ENCODE peak calls at places on chromosomes 13 and 19, in eight cellular contexts. Q, A, B, D, T, W, Z and N are unnamed samples.

GRCh38 chr13:46926856-46927625 is 30.2 kb upstream of the HTR2A start:
- DNase-seq in Q (no peak), A (no peak), B (peak), D (no peak), T (no peak), W (no peak), Z (no peak), N (no peak)

GRCh38 chr13:95087746-95088305 is 213.4 kb downstream of the ABCC4 start:
- DNase-seq in Q (no peak), A (no peak), B (peak), D (no peak), T (no peak), W (no peak), Z (no peak), N (no peak)

GRCh38 chr13:47188802-47189201 is 291.9 kb upstream of the HTR2A start:
- DNase-seq in Q (no peak), A (no peak), B (peak), D (no peak), T (no peak), W (no peak), Z (no peak), N (no peak)

GRCh38 chr19:13022859-13023636 is 27.8 kb downstream of the NFIX start:
- DNase-seq in Q (peak), A (no peak), B (peak), D (no peak), T (no peak), W (peak), Z (peak), N (peak)

GRCh38 chr19:18387395-18387794 is 1.4 kb downstream of the GDF15 start:
- DNase-seq in Q (no peak), A (no peak), B (no peak), D (no peak), T (no peak), W (no peak), Z (no peak), N (no peak)

GRCh38 chr19:6272913-6273600 is 6.7 kb downstream of the MLLT1 start:
- DNase-seq in Q (no peak), A (no peak), B (no peak), D (no peak), T (no peak), W (no peak), Z (no peak), N (no peak)

GRCh38 chr19:3908266-3909054 is 24.4 kb upstream of the NMRK2 start:
- DNase-seq in Q (no peak), A (no peak), B (no peak), D (no peak), T (no peak), W (no peak), Z (no peak), N (no peak)

GRCh38 chr13:109154146-109154545 is 524.7 kb downstream of the MYO16 start:
- DNase-seq in Q (no peak), A (no peak), B (no peak), D (no peak), T (no peak), W (no peak), Z (no peak), N (no peak)

GRCh38 chr19:7856679-7857663 is 17.2 kb downstream of the PRR36 start:
- DNase-seq in Q (no peak), A (no peak), B (no peak), D (no peak), T (no peak), W (no peak), Z (no peak), N (no peak)

GRCh38 chr19:43467730-43468129 is 2.3 kb upstream of the LYPD3 start:
- DNase-seq in Q (no peak), A (no peak), B (peak), D (no peak), T (no peak), W (no peak), Z (no peak), N (no peak)

GRCh38 chr19:5621945-5622464 is 571 bp downstream of the SAFB2 start:
- DNase-seq in Q (peak), A (no peak), B (peak), D (no peak), T (peak), W (peak), Z (no peak), N (peak)

GRCh38 chr13:72104656-72105180 is 237.7 kb upstream of the DACH1 start:
- DNase-seq in Q (no peak), A (no peak), B (no peak), D (no peak), T (no peak), W (no peak), Z (no peak), N (no peak)

GRCh38 chr19:5828661-5829566 is 10.6 kb downstream of the FUT6 start:
- DNase-seq in Q (no peak), A (no peak), B (peak), D (no peak), T (peak), W (no peak), Z (no peak), N (peak)

GRCh38 chr13:51425410-51426042 is 27.3 kb downstream of the INTS6 start:
- DNase-seq in Q (no peak), A (no peak), B (peak), D (no peak), T (no peak), W (no peak), Z (no peak), N (no peak)

GRCh38 chr19:2578391-2578826 is 102.5 kb downstream of the GADD45B start:
- DNase-seq in Q (peak), A (no peak), B (peak), D (no peak), T (no peak), W (no peak), Z (peak), N (peak)

GRCh38 chr13:39407786-39408185 is 195.2 kb downstream of the LHFPL6 start:
- DNase-seq in Q (no peak), A (no peak), B (no peak), D (no peak), T (no peak), W (no peak), Z (no peak), N (no peak)

GRCh38 chr19:13764821-13765394 is 586 bp downstream of the MRI1 start:
- DNase-seq in Q (no peak), A (peak), B (peak), D (no peak), T (no peak), W (no peak), Z (peak), N (no peak)